ENCODE peak calls at places on chromosomes 3 and 15, in six cellular contexts. V is foreskin fibroblast; T is PC-9; D is iPS DF 6.9; R is dorsolateral prefrontal cortex; O is naive thymus-derived CD4-positive, alpha-beta T cell. C is an unnamed sample.
A peak's percentile ranks its signal among the peaks of the same experiment; 100 is the strongest.

GRCh38 chr3:61805510-61806080 is 244.2 kb downstream of the PTPRG start:
- DNase-seq in V (no peak), T (no peak), D (no peak), R (no peak), O (no peak), C (no peak)

GRCh38 chr15:70196314-70197291 is 98.9 kb upstream of the TLE3 start:
- DNase-seq in V (no peak), T (peak; percentile 96), D (peak; percentile 54), R (no peak), O (no peak), C (peak; percentile 68)

GRCh38 chr3:119211193-119211592 is 29.5 kb downstream of the B4GALT4 start:
- DNase-seq in V (no peak), T (no peak), D (no peak), R (no peak), O (no peak), C (no peak)

GRCh38 chr3:164476631-164477030 is 601.7 kb downstream of the SI start:
- DNase-seq in V (no peak), T (no peak), D (no peak), R (no peak), O (no peak), C (no peak)

GRCh38 chr3:19885468-19885867 is 48.5 kb downstream of the EFHB start:
- DNase-seq in V (no peak), T (no peak), D (no peak), R (no peak), O (peak; percentile 18), C (peak; percentile 35)

GRCh38 chr15:74025436-74025835 is 30.9 kb downstream of the PML start:
- DNase-seq in V (peak; percentile 60), T (no peak), D (no peak), R (no peak), O (no peak), C (no peak)

GRCh38 chr3:149016669-149017541 is 25.6 kb downstream of the GYG1 start:
- DNase-seq in V (peak; percentile 89), T (no peak), D (no peak), R (no peak), O (no peak), C (no peak)

GRCh38 chr15:76196286-76196948 is 114.9 kb downstream of the ETFA start:
- DNase-seq in V (peak; percentile 90), T (peak; percentile 61), D (no peak), R (peak; percentile 65), O (no peak), C (peak; percentile 80)

GRCh38 chr3:59876533-59877062 is 826.8 kb upstream of the CFAP20DC start:
- DNase-seq in V (no peak), T (no peak), D (no peak), R (no peak), O (no peak), C (no peak)

GRCh38 chr3:157667493-157667892 is 164.3 kb upstream of the VEPH1 start:
- DNase-seq in V (no peak), T (no peak), D (no peak), R (no peak), O (no peak), C (no peak)

GRCh38 chr3:154177406-154177805 is 56.2 kb downstream of the ARHGEF26 start:
- DNase-seq in V (no peak), T (no peak), D (no peak), R (no peak), O (no peak), C (no peak)

GRCh38 chr15:80915462-80915861 is 74.2 kb downstream of the MESD start:
- DNase-seq in V (no peak), T (no peak), D (peak; percentile 61), R (no peak), O (no peak), C (no peak)

GRCh38 chr3:174101244-174101643 is 703.7 kb downstream of the NLGN1 start:
- DNase-seq in V (no peak), T (peak; percentile 5), D (no peak), R (no peak), O (no peak), C (no peak)

GRCh38 chr3:133512416-133513089 is 60.9 kb upstream of the CDV3 start:
- DNase-seq in V (no peak), T (no peak), D (no peak), R (no peak), O (no peak), C (no peak)

GRCh38 chr15:71103102-71103676 is 12.1 kb upstream of the THSD4 start:
- DNase-seq in V (no peak), T (no peak), D (no peak), R (no peak), O (no peak), C (peak; percentile 20)

GRCh38 chr15:74821091-74821789 is 5.2 kb upstream of the CPLX3 start:
- DNase-seq in V (no peak), T (no peak), D (no peak), R (no peak), O (no peak), C (no peak)

GRCh38 chr3:110589381-110589780 is 482.2 kb upstream of the NECTIN3 start:
- DNase-seq in V (no peak), T (no peak), D (no peak), R (no peak), O (no peak), C (no peak)

GRCh38 chr3:21672303-21672702 is 78.7 kb downstream of the ZNF385D start:
- DNase-seq in V (peak; percentile 99), T (peak; percentile 0), D (no peak), R (no peak), O (no peak), C (no peak)

GRCh38 chr3:151305081-151305777 is 11.4 kb downstream of the GPR87 start:
- DNase-seq in V (peak; percentile 94), T (peak; percentile 95), D (peak; percentile 61), R (no peak), O (no peak), C (peak; percentile 92)

GRCh38 chr3:186790261-186790981 is 7.0 kb downstream of the EIF4A2 start:
- DNase-seq in V (peak; percentile 61), T (no peak), D (no peak), R (no peak), O (no peak), C (no peak)

GRCh38 chr3:51777985-51778384 is 1.1 kb downstream of the IQCF6 start:
- DNase-seq in V (no peak), T (peak; percentile 19), D (no peak), R (no peak), O (no peak), C (no peak)

GRCh38 chr15:91592586-91592985 is 260.9 kb upstream of the SLCO3A1 start:
- DNase-seq in V (no peak), T (no peak), D (no peak), R (no peak), O (no peak), C (no peak)

DNA sequence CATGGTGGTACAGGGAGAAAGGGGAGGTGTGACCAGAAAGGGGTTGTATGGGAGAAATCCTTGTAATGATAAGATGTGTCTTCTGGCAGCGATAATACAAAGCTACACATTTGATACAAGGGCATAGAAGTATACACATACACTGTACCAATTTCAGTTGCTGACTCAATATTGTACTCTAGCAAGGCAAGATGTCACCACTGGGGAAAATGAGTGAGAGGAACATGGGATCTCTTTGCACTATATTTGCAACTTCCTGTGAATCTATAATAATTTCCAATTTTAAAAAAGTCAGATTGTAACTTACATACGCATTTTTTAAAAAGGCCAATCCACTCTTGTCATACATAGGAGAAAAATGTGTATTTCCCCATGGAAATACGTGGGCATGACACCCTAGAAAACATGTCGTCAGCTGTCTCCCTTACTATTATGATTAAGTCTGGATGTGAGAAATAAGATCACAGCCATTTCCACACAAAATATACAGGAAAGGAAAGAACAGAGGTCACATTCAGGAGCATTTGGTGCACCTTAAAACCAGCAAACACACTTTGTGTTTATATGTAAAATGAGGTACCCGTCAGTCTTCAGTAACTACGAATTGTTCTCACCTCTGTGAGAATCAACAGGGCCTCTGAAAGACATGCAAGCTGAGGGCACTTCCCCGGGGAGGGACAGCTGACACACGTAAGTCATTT is 22.9 kb downstream of the PRR23E start:
- DNase-seq in V (no peak), T (no peak), D (no peak), R (no peak), O (no peak), C (peak; percentile 28)
- H3K4me3 ChIP-seq in V (no peak overlapping the region), T (no peak overlapping the region), D (no peak overlapping the region), R (no peak overlapping the region), O (no peak overlapping the region), C (no peak overlapping the region)

DNA sequence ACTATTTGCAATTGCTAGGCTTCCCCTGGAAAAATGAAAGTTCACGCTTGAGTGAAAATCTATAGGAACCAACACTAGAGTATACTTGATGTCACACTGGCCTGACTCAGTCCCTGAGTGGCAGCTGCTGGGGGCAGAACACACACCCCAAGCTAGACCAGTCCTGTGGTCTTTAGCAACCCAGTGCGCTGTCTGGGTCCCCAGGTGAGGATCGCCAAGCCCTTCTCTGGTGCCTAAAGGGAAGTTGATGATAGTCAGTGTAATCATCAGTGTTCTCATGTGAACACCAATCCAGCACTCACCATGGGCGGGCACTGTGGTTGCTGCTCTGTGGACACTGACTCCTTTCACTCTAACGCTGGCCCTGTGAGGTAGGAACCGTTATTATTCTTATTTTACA is 11.2 kb downstream of the ALDH1A3 start:
- DNase-seq in V (no peak), T (no peak), D (no peak), R (no peak), O (no peak), C (no peak)
- H3K4me3 ChIP-seq in V (no peak overlapping the region), T (no peak overlapping the region), D (no peak overlapping the region), R (no peak overlapping the region), O (no peak overlapping the region), C (no peak overlapping the region)

DNA sequence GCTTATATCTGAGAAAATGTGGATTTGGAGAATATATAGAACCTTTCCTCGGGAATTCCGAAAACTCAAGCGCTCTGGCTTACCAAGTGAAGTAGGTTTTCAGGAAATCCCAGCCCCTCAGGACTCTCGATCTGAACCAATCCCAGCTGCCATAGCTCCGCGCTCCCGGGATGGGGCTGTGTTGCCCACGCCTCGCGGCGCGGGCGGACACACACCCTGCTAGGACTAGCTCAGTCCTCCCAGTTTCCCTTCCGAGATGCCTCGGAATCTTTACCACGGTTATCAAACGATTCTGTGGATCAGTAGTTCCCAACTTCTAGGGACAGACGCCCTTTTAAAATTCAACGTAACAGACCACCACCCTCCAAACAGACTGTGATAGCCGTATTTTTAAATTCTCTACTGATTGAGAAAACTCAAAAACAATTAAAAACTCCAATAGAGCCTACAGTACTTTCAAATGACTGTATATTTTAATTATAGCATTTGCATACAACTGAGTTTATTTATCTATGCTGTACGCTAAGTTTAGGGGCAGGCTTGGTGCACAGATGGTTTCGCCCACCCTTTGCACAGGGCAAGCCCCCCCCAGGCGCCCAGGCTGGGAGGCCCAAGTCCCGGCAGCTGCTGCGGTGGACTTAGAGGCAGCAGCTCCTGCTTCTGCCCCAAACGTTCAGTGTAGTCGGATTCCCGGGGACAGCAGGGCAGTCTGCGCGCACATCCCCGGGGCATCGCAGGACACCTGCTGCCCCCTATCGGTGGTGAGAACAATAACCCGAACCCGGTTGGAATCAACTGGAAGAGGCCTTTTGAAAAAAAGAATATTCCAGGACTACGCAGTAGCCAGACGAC is 52.3 kb downstream of the CCDC54 start:
- DNase-seq in V (peak; percentile 87), T (peak; percentile 86), D (no peak), R (peak; percentile 89), O (peak; percentile 61), C (peak; percentile 83)
- H3K4me3 ChIP-seq in V (peak overlapping the region; percentile 77), T (peak overlapping the region; percentile 38), D (peak overlapping the region; percentile 54), R (peak overlapping the region; percentile 76), O (peak overlapping the region; percentile 76), C (peak overlapping the region; percentile 34)

GRCh38 chr15:67968564-67969440 is 85.3 kb upstream of the PIAS1 start:
- DNase-seq in V (no peak), T (no peak), D (no peak), R (no peak), O (no peak), C (no peak)
- H3K4me3 ChIP-seq in V (peak overlapping the region; percentile 46), T (no peak overlapping the region), D (no peak overlapping the region), R (peak overlapping the region; percentile 46), O (no peak overlapping the region), C (no peak overlapping the region)

GRCh38 chr3:147394168-147394941 is 12.0 kb downstream of the ZIC4 start:
- DNase-seq in V (no peak), T (no peak), D (no peak), R (no peak), O (no peak), C (no peak)
- H3K4me3 ChIP-seq in V (peak overlapping the region; percentile 43), T (no peak overlapping the region), D (no peak overlapping the region), R (peak overlapping the region; percentile 80), O (no peak overlapping the region), C (peak overlapping the region; percentile 52)

C was measured in SJSA1.